ENCODE peak calls at places on chromosomes 7 and 10, in five cellular contexts. L is A549, F is fibroblast of the aortic adventitia, A is cardiac fibroblast, K is stomach. I is an unnamed sample.

GRCh38 chr7:27147211-27148030 is at the start of gene HOXA6:
- DNase-seq in L (no peak), F (no peak), A (no peak), K (peak), I (no peak)

GRCh38 chr7:3301831-3302618 is 973 bp downstream of the SDK1 start:
- DNase-seq in L (peak), F (peak), A (peak), K (no peak), I (peak)

GRCh38 chr7:19772858-19773337 is 519 bp downstream of the TMEM196 start:
- DNase-seq in L (peak), F (peak), A (peak), K (no peak), I (no peak)

GRCh38 chr10:124864421-124865193 is 63.0 kb downstream of the ABRAXAS2 start:
- DNase-seq in L (no peak), F (no peak), A (peak), K (peak), I (no peak)

GRCh38 chr10:86601956-86602592 is 52.3 kb upstream of the OPN4 start:
- DNase-seq in L (no peak), F (no peak), A (no peak), K (no peak), I (no peak)

GRCh38 chr10:116197961-116198360 is 75.0 kb downstream of the GFRA1 start:
- DNase-seq in L (no peak), F (no peak), A (no peak), K (no peak), I (no peak)

GRCh38 chr10:112565434-112566053 is 118.5 kb downstream of the VTI1A start:
- DNase-seq in L (peak), F (peak), A (peak), K (peak), I (peak)

GRCh38 chr10:44202952-44203351 is 181.9 kb downstream of the CXCL12 start:
- DNase-seq in L (no peak), F (no peak), A (no peak), K (no peak), I (no peak)

GRCh38 chr10:25048463-25048862 is 32.1 kb downstream of the THNSL1 start:
- DNase-seq in L (no peak), F (peak), A (no peak), K (no peak), I (no peak)

GRCh38 chr10:1461016-1461415 is 276.3 kb downstream of the ADARB2 start:
- DNase-seq in L (no peak), F (no peak), A (no peak), K (no peak), I (no peak)

GRCh38 chr7:30390872-30391646 is 87.5 kb downstream of the NOD1 start:
- DNase-seq in L (no peak), F (no peak), A (no peak), K (no peak), I (no peak)

GRCh38 chr10:14884082-14884481 is 5.4 kb downstream of the SUV39H2 start:
- DNase-seq in L (no peak), F (no peak), A (no peak), K (no peak), I (no peak)

GRCh38 chr7:68529221-68529620 is 1069.1 kb upstream of the AUTS2 start:
- DNase-seq in L (no peak), F (no peak), A (no peak), K (no peak), I (no peak)

GRCh38 chr7:85516675-85517074 is 329.8 kb upstream of the SEMA3D start:
- DNase-seq in L (no peak), F (peak), A (peak), K (no peak), I (no peak)

GRCh38 chr10:3740157-3740871 is 44.7 kb downstream of the KLF6 start:
- DNase-seq in L (peak), F (peak), A (peak), K (no peak), I (no peak)

GRCh38 chr7:105830405-105831218 is 45.8 kb downstream of the ATXN7L1 start:
- DNase-seq in L (peak), F (peak), A (peak), K (no peak), I (no peak)

GRCh38 chr10:16750461-16750860 is 66.8 kb downstream of the RSU1 start:
- DNase-seq in L (no peak), F (no peak), A (no peak), K (no peak), I (no peak)

GRCh38 chr10:77334501-77334900 is 303.1 kb downstream of the KCNMA1 start:
- DNase-seq in L (no peak), F (no peak), A (no peak), K (no peak), I (no peak)

GRCh38 chr10:36172574-36172973 is 530.5 kb upstream of the FZD8 start:
- DNase-seq in L (no peak), F (peak), A (peak), K (no peak), I (no peak)

GRCh38 chr10:120940299-120940900 is 89.2 kb downstream of the WDR11 start:
- DNase-seq in L (no peak), F (no peak), A (no peak), K (no peak), I (no peak)

GRCh38 chr10:119655566-119656001 is 4.4 kb downstream of the BAG3 start:
- DNase-seq in L (no peak), F (peak), A (peak), K (peak), I (peak)

GRCh38 chr10:22442468-22442867 is 97.2 kb downstream of the SPAG6 start:
- DNase-seq in L (no peak), F (no peak), A (no peak), K (no peak), I (no peak)

GRCh38 chr10:90373911-90374310 is 483.9 kb downstream of the HTR7 start:
- DNase-seq in L (no peak), F (no peak), A (peak), K (no peak), I (no peak)

GRCh38 chr7:49500741-49501140 is 272.7 kb upstream of the VWC2 start:
- DNase-seq in L (no peak), F (no peak), A (no peak), K (no peak), I (no peak)
- TF ChIP-seq CTCF in L (no peak), F (no peak), A (no peak), K (no peak), I (no peak)

GRCh38 chr7:151138541-151138910 is 29.0 kb downstream of the GBX1 start:
- DNase-seq in L (no peak), F (no peak), A (no peak), K (no peak), I (no peak)
- TF ChIP-seq CTCF in L (no peak), F (no peak), A (no peak), K (no peak), I (no peak)

GRCh38 chr10:56449770-56450169 is 88.7 kb upstream of the ZWINT start:
- DNase-seq in L (no peak), F (no peak), A (no peak), K (no peak), I (no peak)
- TF ChIP-seq CTCF in L (no peak), F (no peak), A (no peak), K (no peak), I (no peak)

DNA sequence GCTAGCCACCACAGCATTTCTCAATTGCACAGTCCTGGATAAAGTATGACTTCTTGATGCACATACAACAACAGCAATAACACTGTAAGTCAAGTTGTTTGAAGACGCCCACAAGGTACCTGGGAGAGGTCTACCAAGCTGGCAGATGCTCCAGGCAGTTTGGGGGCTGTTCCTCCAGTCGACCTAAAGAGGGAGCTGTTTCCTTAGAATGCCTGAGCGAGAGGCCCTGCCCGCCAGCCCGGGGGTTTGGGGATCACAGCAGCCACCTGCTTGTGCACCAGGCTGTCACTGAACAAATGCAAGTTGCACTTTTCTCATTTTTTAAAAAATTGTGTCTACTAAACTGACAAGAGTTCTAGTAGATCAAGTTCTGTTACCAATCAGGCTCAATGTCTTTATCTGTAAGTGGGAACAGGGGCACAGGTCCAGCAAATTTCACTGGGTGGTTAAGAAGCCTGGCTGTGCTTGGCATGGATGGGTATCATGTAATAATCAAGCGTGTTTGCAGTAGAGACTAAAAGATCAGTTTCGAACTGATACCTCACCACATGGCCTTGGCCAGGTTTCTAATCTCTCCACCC is 193.8 kb upstream of the ADO start:
- DNase-seq in L (peak), F (peak), A (peak), K (peak), I (peak)
- TF ChIP-seq CTCF in L (peak), F (peak), A (peak), K (no peak), I (peak)

DNA sequence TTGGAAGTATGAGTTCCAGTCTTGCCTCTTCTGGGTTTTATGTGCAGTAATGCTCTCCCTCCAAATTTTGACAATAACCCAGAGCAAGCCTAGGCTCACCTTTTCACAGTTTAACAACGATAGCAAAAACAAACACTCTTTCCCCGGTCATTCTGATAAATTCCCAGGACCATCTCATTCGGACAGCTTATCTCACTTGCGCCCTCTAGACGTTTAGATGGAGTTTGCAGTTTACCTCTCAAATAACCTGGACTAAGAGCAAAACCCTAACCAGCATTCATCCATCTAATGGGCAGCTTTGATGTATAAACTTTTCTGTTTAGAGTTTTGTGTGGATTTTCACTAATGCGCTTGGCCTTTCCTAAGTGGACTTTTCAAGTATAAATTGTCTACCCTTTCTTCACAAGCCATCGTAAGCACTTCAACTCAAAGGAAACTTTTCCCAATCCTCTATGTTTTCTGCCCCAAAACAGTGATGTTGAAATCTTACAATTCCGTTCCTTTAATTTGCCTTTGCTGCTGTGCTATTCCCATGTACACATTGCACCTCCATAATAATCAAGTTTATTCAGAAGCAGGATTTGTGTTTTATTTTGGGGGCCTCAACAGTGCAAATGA is 114.9 kb downstream of the HDAC9 start:
- DNase-seq in L (no peak), F (peak), A (peak), K (no peak), I (no peak)
- TF ChIP-seq CTCF in L (peak), F (peak), A (peak), K (peak), I (peak)

DNA sequence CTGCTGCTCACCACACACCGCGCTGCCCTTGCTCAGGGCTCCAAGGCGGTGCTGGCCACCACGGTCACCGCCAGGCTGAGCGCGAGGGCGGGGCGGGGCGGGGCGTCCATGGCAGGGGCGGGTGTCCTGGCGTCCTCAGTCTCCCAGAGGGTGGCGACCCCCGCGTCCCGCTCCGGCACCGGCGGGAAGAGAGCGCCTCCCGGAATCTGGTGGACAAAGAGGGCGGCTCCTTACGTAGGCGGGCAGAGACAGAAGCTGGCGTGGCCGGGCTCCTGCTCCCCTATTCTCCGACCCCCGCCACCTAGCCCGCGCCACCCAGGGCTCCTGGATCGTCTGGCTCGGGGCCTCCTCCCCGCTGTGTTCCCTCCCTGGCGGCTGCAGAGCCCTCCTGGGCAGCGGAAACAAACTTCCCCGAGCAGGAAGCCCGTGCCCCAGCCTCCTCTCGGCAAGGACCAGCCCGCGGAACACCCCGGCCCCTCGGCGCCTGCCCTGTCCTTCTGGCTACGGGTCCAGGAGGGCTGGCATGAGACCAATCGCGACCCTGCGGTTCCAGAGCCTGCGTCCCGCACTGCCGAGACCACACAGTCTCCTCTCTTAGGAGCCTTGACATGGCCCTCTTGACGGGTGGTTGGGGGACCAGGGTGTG is 133.8 kb upstream of the ZNF92 start:
- DNase-seq in L (peak), F (no peak), A (no peak), K (peak), I (no peak)
- TF ChIP-seq CTCF in L (no peak), F (no peak), A (no peak), K (no peak), I (no peak)

GRCh38 chr7:24821045-24821853 is 64.0 kb upstream of the GSDME start:
- DNase-seq in L (peak), F (peak), A (peak), K (peak), I (peak)
- TF ChIP-seq CTCF in L (no peak), F (peak), A (peak), K (no peak), I (peak)

GRCh38 chr7:25386311-25386744 is 158.0 kb upstream of the NPVF start:
- DNase-seq in L (no peak), F (no peak), A (no peak), K (no peak), I (no peak)

GRCh38 chr7:25392571-25393338 is 164.5 kb upstream of the NPVF start:
- DNase-seq in L (no peak), F (no peak), A (no peak), K (no peak), I (no peak)

GRCh38 chr7:25388681-25389080 is 160.4 kb upstream of the NPVF start:
- DNase-seq in L (no peak), F (no peak), A (no peak), K (no peak), I (no peak)

GRCh38 chr7:25391295-25391861 is 163.1 kb upstream of the NPVF start:
- DNase-seq in L (peak), F (peak), A (peak), K (no peak), I (no peak)

GRCh38 chr7:25389489-25390106 is 161.3 kb upstream of the NPVF start:
- DNase-seq in L (peak), F (peak), A (peak), K (no peak), I (peak)
- TF ChIP-seq CTCF in L (peak), F (peak), A (peak), K (peak), I (peak)

GRCh38 chr7:142185069-142185468 is 72.8 kb downstream of the PRSS58 start:
- DNase-seq in L (no peak), F (no peak), A (no peak), K (no peak), I (no peak)

GRCh38 chr7:142188846-142189245 is 69.0 kb downstream of the PRSS58 start:
- DNase-seq in L (peak), F (peak), A (peak), K (no peak), I (no peak)

DNA sequence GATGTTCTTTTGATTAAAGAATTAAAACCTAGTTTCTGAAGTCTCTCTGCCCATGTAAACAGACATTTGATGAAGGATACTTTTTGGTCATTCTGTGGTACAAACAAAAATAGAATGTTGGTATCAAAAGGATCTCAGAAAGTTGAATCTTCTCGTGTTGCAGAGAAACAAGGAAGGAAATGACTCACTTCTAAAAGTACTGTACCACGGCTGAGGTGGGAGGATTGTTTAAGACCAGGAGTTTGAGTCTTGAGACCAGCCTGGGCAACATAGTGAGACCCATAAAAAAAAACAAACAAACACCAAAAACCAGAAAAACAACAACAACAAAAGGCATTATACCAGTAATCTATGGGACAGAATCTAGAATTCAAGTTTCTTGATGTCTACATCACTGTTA is 69.7 kb downstream of the PRSS58 start:
- DNase-seq in L (no peak), F (no peak), A (peak), K (no peak), I (no peak)
- TF ChIP-seq CTCF in L (no peak), F (no peak), A (no peak), K (no peak), I (no peak)

GRCh38 chr10:130105724-130106123 is 4.9 kb downstream of the C10orf143 start:
- DNase-seq in L (no peak), F (no peak), A (no peak), K (no peak), I (no peak)
- TF ChIP-seq CTCF in L (no peak), F (no peak), A (no peak), K (no peak), I (no peak)

I was measured in activated CD8-positive, alpha-beta T cell treated with anti-CD3 and anti-CD28 coated beads for 36 hours.